ENCODE peak calls at places on chromosomes 4 and X, in six cellular contexts. One of them, this sample, is unnamed. For H3K9me2, the result is how much of the 10 kb centered on the place peaks cover.

GRCh38 chr4:165604181-165604580 is 225.4 kb downstream of the CPE start:
- DNase-seq in HCT116: no peak
- DNase-seq in SK-N-SH: no peak
- DNase-seq in GM23248: no peak
- DNase-seq in Karpas-422: no peak
- DNase-seq in MM.1S: no peak
- DNase-seq in this sample: no peak

GRCh38 chrX:8867454-8867853 is 66.3 kb upstream of the FAM9A start:
- DNase-seq in GM23248: peak
- DNase-seq in Karpas-422: no peak
- DNase-seq in HCT116: no peak
- DNase-seq in SK-N-SH: no peak
- DNase-seq in MM.1S: no peak
- DNase-seq in this sample: no peak

GRCh38 chr4:182749768-182750167 is 167.4 kb downstream of the DCTD start:
- DNase-seq in GM23248: no peak
- DNase-seq in SK-N-SH: no peak
- DNase-seq in HCT116: no peak
- DNase-seq in Karpas-422: no peak
- DNase-seq in MM.1S: no peak
- DNase-seq in this sample: peak

GRCh38 chr4:152983221-152983620 is 47.1 kb downstream of the FHDC1 start:
- DNase-seq in HCT116: no peak
- DNase-seq in Karpas-422: no peak
- DNase-seq in GM23248: peak
- DNase-seq in SK-N-SH: no peak
- DNase-seq in MM.1S: no peak
- DNase-seq in this sample: no peak

GRCh38 chrX:40099046-40099968 is 1.5 kb upstream of the BCOR start:
- DNase-seq in SK-N-SH: peak
- DNase-seq in Karpas-422: peak
- DNase-seq in MM.1S: peak
- DNase-seq in HCT116: no peak
- DNase-seq in GM23248: peak
- DNase-seq in this sample: no peak

GRCh38 chr4:55791666-55792065 is 27.9 kb upstream of the EXOC1L start:
- DNase-seq in HCT116: no peak
- DNase-seq in Karpas-422: no peak
- DNase-seq in GM23248: peak
- DNase-seq in SK-N-SH: no peak
- DNase-seq in MM.1S: no peak
- DNase-seq in this sample: peak

GRCh38 chrX:43474321-43474720 is 181.8 kb upstream of the MAOA start:
- DNase-seq in HCT116: peak
- DNase-seq in MM.1S: no peak
- DNase-seq in SK-N-SH: no peak
- DNase-seq in GM23248: no peak
- DNase-seq in Karpas-422: no peak
- DNase-seq in this sample: peak

GRCh38 chr4:10003666-10004065 is 17.6 kb downstream of the SLC2A9 start:
- DNase-seq in GM23248: no peak
- DNase-seq in MM.1S: no peak
- DNase-seq in Karpas-422: no peak
- DNase-seq in SK-N-SH: no peak
- DNase-seq in HCT116: no peak
- DNase-seq in this sample: no peak

GRCh38 chrX:75784689-75785491 is at the start of gene MAGEE2:
- DNase-seq in GM23248: peak
- DNase-seq in MM.1S: no peak
- DNase-seq in Karpas-422: no peak
- DNase-seq in HCT116: no peak
- DNase-seq in SK-N-SH: peak
- DNase-seq in this sample: no peak

GRCh38 chrX:117713411-117713810 is 403.2 kb downstream of the KLHL13 start:
- DNase-seq in HCT116: no peak
- DNase-seq in Karpas-422: no peak
- DNase-seq in GM23248: no peak
- DNase-seq in MM.1S: no peak
- DNase-seq in SK-N-SH: no peak
- DNase-seq in this sample: no peak

GRCh38 chrX:120428309-120428708 is 40.8 kb downstream of the LAMP2 start:
- DNase-seq in HCT116: no peak
- DNase-seq in MM.1S: no peak
- DNase-seq in Karpas-422: no peak
- DNase-seq in GM23248: no peak
- DNase-seq in SK-N-SH: no peak
- DNase-seq in this sample: no peak

GRCh38 chr4:32393806-32394205 is 1673.6 kb downstream of the PCDH7 start:
- DNase-seq in HCT116: no peak
- DNase-seq in Karpas-422: no peak
- DNase-seq in GM23248: no peak
- DNase-seq in SK-N-SH: no peak
- DNase-seq in MM.1S: no peak
- DNase-seq in this sample: no peak

GRCh38 chrX:10884246-10884645 is 226.9 kb upstream of the HCCS start:
- DNase-seq in SK-N-SH: no peak
- DNase-seq in GM23248: peak
- DNase-seq in MM.1S: no peak
- DNase-seq in Karpas-422: no peak
- DNase-seq in HCT116: no peak
- DNase-seq in this sample: no peak

GRCh38 chr4:140813804-140814203 is 57.6 kb upstream of the TBC1D9 start:
- DNase-seq in SK-N-SH: peak
- DNase-seq in Karpas-422: no peak
- DNase-seq in GM23248: no peak
- DNase-seq in HCT116: no peak
- DNase-seq in MM.1S: no peak
- DNase-seq in this sample: no peak

GRCh38 chrX:149040873-149041535 is 464.1 kb downstream of the IDS start:
- DNase-seq in SK-N-SH: no peak
- DNase-seq in MM.1S: no peak
- DNase-seq in Karpas-422: no peak
- DNase-seq in GM23248: peak
- DNase-seq in HCT116: no peak
- DNase-seq in this sample: peak

GRCh38 chr4:96524311-96524875 is 684.5 kb downstream of the PDHA2 start:
- DNase-seq in SK-N-SH: no peak
- DNase-seq in GM23248: no peak
- DNase-seq in Karpas-422: no peak
- DNase-seq in HCT116: no peak
- DNase-seq in MM.1S: no peak
- DNase-seq in this sample: peak

GRCh38 chr4:63036159-63036866 is 1372.9 kb downstream of the TECRL start:
- DNase-seq in Karpas-422: no peak
- DNase-seq in GM23248: no peak
- DNase-seq in SK-N-SH: no peak
- DNase-seq in MM.1S: no peak
- DNase-seq in HCT116: no peak
- DNase-seq in this sample: no peak

GRCh38 chr4:107579099-107579498 is 140.9 kb downstream of the PAPSS1 start:
- DNase-seq in GM23248: no peak
- DNase-seq in HCT116: no peak
- DNase-seq in MM.1S: no peak
- DNase-seq in SK-N-SH: peak
- DNase-seq in Karpas-422: no peak
- DNase-seq in this sample: no peak

GRCh38 chr4:74891037-74891436 is 41.9 kb upstream of the PARM1 start:
- DNase-seq in SK-N-SH: no peak
- DNase-seq in Karpas-422: no peak
- DNase-seq in GM23248: no peak
- DNase-seq in MM.1S: peak
- DNase-seq in HCT116: no peak
- DNase-seq in this sample: no peak

GRCh38 chr4:627751-628150 is 2.4 kb downstream of the PDE6B start:
- DNase-seq in GM23248: no peak
- DNase-seq in MM.1S: no peak
- DNase-seq in HCT116: no peak
- DNase-seq in Karpas-422: no peak
- DNase-seq in SK-N-SH: no peak
- DNase-seq in this sample: no peak

GRCh38 chr4:74675673-74676279 is 118.5 kb downstream of the BTC start:
- DNase-seq in MM.1S: peak
- DNase-seq in Karpas-422: peak
- DNase-seq in HCT116: peak
- DNase-seq in GM23248: peak
- DNase-seq in SK-N-SH: peak
- DNase-seq in this sample: peak

GRCh38 chr4:19304028-19304427 is 947.7 kb upstream of the SLIT2 start:
- DNase-seq in GM23248: no peak
- DNase-seq in MM.1S: no peak
- DNase-seq in Karpas-422: no peak
- DNase-seq in SK-N-SH: no peak
- DNase-seq in HCT116: no peak
- DNase-seq in this sample: peak

GRCh38 chrX:154478728-154479622 is at the start of gene LAGE3:
- DNase-seq in HCT116: peak
- DNase-seq in MM.1S: peak
- DNase-seq in Karpas-422: peak
- DNase-seq in GM23248: peak
- DNase-seq in SK-N-SH: peak
- DNase-seq in this sample: peak

GRCh38 chrX:154477891-154478477 is 1.1 kb downstream of the LAGE3 start:
- DNase-seq in SK-N-SH: peak
- DNase-seq in HCT116: no peak
- DNase-seq in GM23248: peak
- DNase-seq in MM.1S: no peak
- DNase-seq in Karpas-422: no peak
- DNase-seq in this sample: no peak

GRCh38 chrX:154472685-154473632 is 6.1 kb downstream of the LAGE3 start:
- DNase-seq in GM23248: no peak
- DNase-seq in HCT116: no peak
- DNase-seq in MM.1S: no peak
- DNase-seq in Karpas-422: no peak
- DNase-seq in SK-N-SH: no peak
- DNase-seq in this sample: no peak

GRCh38 chrX:154473683-154474082 is 5.4 kb downstream of the LAGE3 start:
- DNase-seq in MM.1S: no peak
- DNase-seq in GM23248: no peak
- DNase-seq in Karpas-422: no peak
- DNase-seq in SK-N-SH: no peak
- DNase-seq in HCT116: no peak
- DNase-seq in this sample: no peak

GRCh38 chrX:154476821-154477220 is 2.3 kb downstream of the LAGE3 start:
- DNase-seq in GM23248: peak
- DNase-seq in MM.1S: no peak
- DNase-seq in HCT116: no peak
- DNase-seq in SK-N-SH: no peak
- DNase-seq in Karpas-422: no peak
- DNase-seq in this sample: no peak
- H3K9me2 ChIP-seq in GM23248: under half
- H3K9me2 ChIP-seq in MM.1S: under half
- H3K9me2 ChIP-seq in HCT116: under half
- H3K9me2 ChIP-seq in SK-N-SH: under half
- H3K9me2 ChIP-seq in Karpas-422: under half
- H3K9me2 ChIP-seq in this sample: under half

GRCh38 chr4:3304831-3305609 is 12.2 kb downstream of the RGS12 start:
- DNase-seq in GM23248: peak
- DNase-seq in MM.1S: no peak
- DNase-seq in HCT116: no peak
- DNase-seq in SK-N-SH: peak
- DNase-seq in Karpas-422: no peak
- DNase-seq in this sample: no peak

GRCh38 chr4:3303840-3304715 is 11.3 kb downstream of the RGS12 start:
- DNase-seq in GM23248: no peak
- DNase-seq in MM.1S: no peak
- DNase-seq in Karpas-422: no peak
- DNase-seq in SK-N-SH: peak
- DNase-seq in HCT116: no peak
- DNase-seq in this sample: no peak

GRCh38 chr4:3302786-3303444 is 10.1 kb downstream of the RGS12 start:
- DNase-seq in SK-N-SH: no peak
- DNase-seq in MM.1S: no peak
- DNase-seq in HCT116: no peak
- DNase-seq in GM23248: no peak
- DNase-seq in Karpas-422: no peak
- DNase-seq in this sample: no peak

GRCh38 chr4:3302164-3302785 is 9.5 kb downstream of the RGS12 start:
- DNase-seq in GM23248: no peak
- DNase-seq in MM.1S: no peak
- DNase-seq in HCT116: no peak
- DNase-seq in Karpas-422: no peak
- DNase-seq in SK-N-SH: no peak
- DNase-seq in this sample: no peak

DNA sequence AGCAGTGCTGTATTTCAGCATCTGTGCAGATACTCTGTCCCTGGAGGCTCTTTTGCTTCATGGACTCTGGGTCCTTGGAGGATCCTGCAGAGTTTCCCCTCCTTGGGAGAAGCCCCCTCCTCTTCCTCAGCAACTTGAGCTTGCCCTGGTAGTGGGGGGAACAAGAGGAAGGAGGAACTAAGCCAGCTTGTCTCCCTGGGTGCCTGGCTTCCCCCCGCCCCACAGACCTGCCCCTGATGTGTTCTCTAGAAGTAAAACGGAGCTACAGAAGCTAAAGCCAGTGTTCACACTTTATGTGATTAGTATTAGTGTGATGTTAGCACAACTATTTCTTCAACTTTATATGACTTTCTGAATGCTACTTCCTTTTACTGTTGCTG is 10.6 kb downstream of the RGS12 start:
- DNase-seq in GM23248: no peak
- DNase-seq in HCT116: no peak
- DNase-seq in MM.1S: no peak
- DNase-seq in Karpas-422: no peak
- DNase-seq in SK-N-SH: no peak
- DNase-seq in this sample: no peak
- H3K9ac ChIP-seq in GM23248: no peak
- H3K9ac ChIP-seq in HCT116: no peak
- H3K9ac ChIP-seq in MM.1S: no peak
- H3K9ac ChIP-seq in Karpas-422: no peak
- H3K9ac ChIP-seq in SK-N-SH: no peak
- H3K9ac ChIP-seq in this sample: no peak

GRCh38 chr4:80161413-80162058 is 35.8 kb upstream of the PRDM8 start:
- DNase-seq in SK-N-SH: no peak
- DNase-seq in MM.1S: no peak
- DNase-seq in Karpas-422: no peak
- DNase-seq in HCT116: no peak
- DNase-seq in GM23248: no peak
- DNase-seq in this sample: no peak
- H3K9me2 ChIP-seq in SK-N-SH: under half
- H3K9me2 ChIP-seq in MM.1S: under half
- H3K9me2 ChIP-seq in Karpas-422: under half
- H3K9me2 ChIP-seq in HCT116: under half
- H3K9me2 ChIP-seq in GM23248: under half
- H3K9me2 ChIP-seq in this sample: under half

GRCh38 chr4:52588771-52589591 is 70.1 kb downstream of the USP46 start:
- DNase-seq in Karpas-422: no peak
- DNase-seq in MM.1S: no peak
- DNase-seq in GM23248: peak
- DNase-seq in SK-N-SH: no peak
- DNase-seq in HCT116: no peak
- DNase-seq in this sample: no peak
- H3K9ac ChIP-seq in Karpas-422: no peak
- H3K9ac ChIP-seq in MM.1S: no peak
- H3K9ac ChIP-seq in GM23248: no peak
- H3K9ac ChIP-seq in SK-N-SH: no peak
- H3K9ac ChIP-seq in HCT116: no peak
- H3K9ac ChIP-seq in this sample: no peak

GRCh38 chr4:64360664-64361398 is 48.4 kb downstream of the TECRL start:
- DNase-seq in GM23248: no peak
- DNase-seq in HCT116: no peak
- DNase-seq in Karpas-422: no peak
- DNase-seq in MM.1S: no peak
- DNase-seq in SK-N-SH: no peak
- DNase-seq in this sample: no peak
- H3K9me2 ChIP-seq in GM23248: under half
- H3K9me2 ChIP-seq in HCT116: under half
- H3K9me2 ChIP-seq in Karpas-422: under half
- H3K9me2 ChIP-seq in MM.1S: under half
- H3K9me2 ChIP-seq in SK-N-SH: under half
- H3K9me2 ChIP-seq in this sample: under half

This sample was measured in PC-3.